ENCODE peak calls at places on chromosomes 3 and 15, in ten cellular contexts. One of them, this sample, is unnamed. For H3K4me1, the result is how much of the 10 kb centered on the place peaks cover.

GRCh38 chr3:51709004-51709420 is 2.1 kb downstream of the GRM2 start:
- DNase-seq in thyroid gland: no peak
- DNase-seq in CD8-positive, alpha-beta memory T cell: no peak
- DNase-seq in tibial nerve: no peak
- DNase-seq in naive thymus-derived CD4-positive, alpha-beta T cell: no peak
- DNase-seq in left ventricle myocardium inferior: no peak
- DNase-seq in suprapubic skin: peak
- DNase-seq in breast epithelium: peak
- DNase-seq in hepatocyte: no peak
- DNase-seq in mesendoderm: no peak
- DNase-seq in this sample: no peak

GRCh38 chr3:12198301-12198700 is 39.6 kb upstream of the TIMP4 start:
- DNase-seq in thyroid gland: no peak
- DNase-seq in CD8-positive, alpha-beta memory T cell: no peak
- DNase-seq in tibial nerve: no peak
- DNase-seq in naive thymus-derived CD4-positive, alpha-beta T cell: no peak
- DNase-seq in left ventricle myocardium inferior: no peak
- DNase-seq in suprapubic skin: no peak
- DNase-seq in breast epithelium: no peak
- DNase-seq in hepatocyte: no peak
- DNase-seq in mesendoderm: no peak
- DNase-seq in this sample: no peak

GRCh38 chr15:82810863-82811421 is 1.5 kb downstream of the WHAMM start:
- DNase-seq in thyroid gland: no peak
- DNase-seq in CD8-positive, alpha-beta memory T cell: peak
- DNase-seq in tibial nerve: no peak
- DNase-seq in naive thymus-derived CD4-positive, alpha-beta T cell: peak
- DNase-seq in left ventricle myocardium inferior: no peak
- DNase-seq in suprapubic skin: no peak
- DNase-seq in breast epithelium: no peak
- DNase-seq in hepatocyte: no peak
- DNase-seq in mesendoderm: no peak
- DNase-seq in this sample: peak

GRCh38 chr3:10006048-10006761 is 19.6 kb upstream of the EMC3 start:
- DNase-seq in thyroid gland: no peak
- DNase-seq in CD8-positive, alpha-beta memory T cell: no peak
- DNase-seq in tibial nerve: no peak
- DNase-seq in naive thymus-derived CD4-positive, alpha-beta T cell: no peak
- DNase-seq in left ventricle myocardium inferior: no peak
- DNase-seq in suprapubic skin: no peak
- DNase-seq in breast epithelium: no peak
- DNase-seq in hepatocyte: no peak
- DNase-seq in mesendoderm: no peak
- DNase-seq in this sample: no peak

GRCh38 chr3:22450785-22451400 is 699.9 kb upstream of the ZNF385D start:
- DNase-seq in thyroid gland: no peak
- DNase-seq in CD8-positive, alpha-beta memory T cell: no peak
- DNase-seq in tibial nerve: peak
- DNase-seq in naive thymus-derived CD4-positive, alpha-beta T cell: no peak
- DNase-seq in left ventricle myocardium inferior: no peak
- DNase-seq in suprapubic skin: no peak
- DNase-seq in breast epithelium: no peak
- DNase-seq in hepatocyte: no peak
- DNase-seq in mesendoderm: peak
- DNase-seq in this sample: no peak

GRCh38 chr15:90873998-90874605 is 5.7 kb downstream of the FURIN start:
- DNase-seq in thyroid gland: peak
- DNase-seq in CD8-positive, alpha-beta memory T cell: no peak
- DNase-seq in tibial nerve: no peak
- DNase-seq in naive thymus-derived CD4-positive, alpha-beta T cell: no peak
- DNase-seq in left ventricle myocardium inferior: no peak
- DNase-seq in suprapubic skin: peak
- DNase-seq in breast epithelium: no peak
- DNase-seq in hepatocyte: peak
- DNase-seq in mesendoderm: peak
- DNase-seq in this sample: no peak

GRCh38 chr3:124981472-124981871 is 46.9 kb upstream of the MUC13 start:
- DNase-seq in thyroid gland: no peak
- DNase-seq in CD8-positive, alpha-beta memory T cell: no peak
- DNase-seq in tibial nerve: no peak
- DNase-seq in naive thymus-derived CD4-positive, alpha-beta T cell: no peak
- DNase-seq in left ventricle myocardium inferior: no peak
- DNase-seq in suprapubic skin: no peak
- DNase-seq in breast epithelium: no peak
- DNase-seq in hepatocyte: peak
- DNase-seq in mesendoderm: no peak
- DNase-seq in this sample: no peak

GRCh38 chr3:63936929-63937328 is 24.7 kb upstream of the SCAANT1 start:
- DNase-seq in thyroid gland: no peak
- DNase-seq in CD8-positive, alpha-beta memory T cell: no peak
- DNase-seq in tibial nerve: no peak
- DNase-seq in naive thymus-derived CD4-positive, alpha-beta T cell: no peak
- DNase-seq in left ventricle myocardium inferior: no peak
- DNase-seq in suprapubic skin: no peak
- DNase-seq in breast epithelium: no peak
- DNase-seq in hepatocyte: no peak
- DNase-seq in mesendoderm: no peak
- DNase-seq in this sample: no peak

GRCh38 chr3:29585368-29585767 is 304.5 kb downstream of the RBMS3 start:
- DNase-seq in thyroid gland: no peak
- DNase-seq in CD8-positive, alpha-beta memory T cell: no peak
- DNase-seq in tibial nerve: no peak
- DNase-seq in naive thymus-derived CD4-positive, alpha-beta T cell: no peak
- DNase-seq in left ventricle myocardium inferior: no peak
- DNase-seq in suprapubic skin: no peak
- DNase-seq in breast epithelium: no peak
- DNase-seq in hepatocyte: no peak
- DNase-seq in mesendoderm: no peak
- DNase-seq in this sample: no peak

GRCh38 chr3:151890721-151891141 is 17.3 kb downstream of the SUCNR1 start:
- DNase-seq in thyroid gland: no peak
- DNase-seq in CD8-positive, alpha-beta memory T cell: no peak
- DNase-seq in tibial nerve: no peak
- DNase-seq in naive thymus-derived CD4-positive, alpha-beta T cell: no peak
- DNase-seq in left ventricle myocardium inferior: no peak
- DNase-seq in suprapubic skin: no peak
- DNase-seq in breast epithelium: no peak
- DNase-seq in hepatocyte: no peak
- DNase-seq in mesendoderm: no peak
- DNase-seq in this sample: no peak

DNA sequence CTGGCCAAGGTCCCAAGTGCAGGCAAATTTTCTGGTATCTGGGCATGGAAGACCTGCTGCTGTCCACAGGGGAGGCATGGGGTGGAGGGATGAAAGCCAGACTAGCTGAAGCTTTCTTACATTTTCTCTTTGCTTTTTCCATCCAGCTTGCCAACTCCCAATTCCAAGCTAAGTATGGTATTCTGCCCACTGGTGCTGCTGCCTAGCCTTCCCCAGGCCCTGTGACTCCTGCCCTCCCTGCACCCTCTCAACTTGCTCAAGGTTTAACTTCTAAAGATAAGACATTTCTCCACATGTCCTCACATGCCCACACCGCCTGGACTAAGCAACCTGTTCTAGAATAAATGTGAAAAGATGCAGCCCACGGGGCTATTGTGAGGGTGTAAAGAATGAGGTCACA is 59.5 kb upstream of the HACD2 start:
- DNase-seq in thyroid gland: no peak
- DNase-seq in CD8-positive, alpha-beta memory T cell: no peak
- DNase-seq in tibial nerve: no peak
- DNase-seq in naive thymus-derived CD4-positive, alpha-beta T cell: no peak
- DNase-seq in left ventricle myocardium inferior: no peak
- DNase-seq in suprapubic skin: no peak
- DNase-seq in breast epithelium: no peak
- DNase-seq in hepatocyte: no peak
- DNase-seq in mesendoderm: no peak
- DNase-seq in this sample: no peak
- H3K27ac ChIP-seq in thyroid gland: no peak
- H3K27ac ChIP-seq in CD8-positive, alpha-beta memory T cell: no peak
- H3K27ac ChIP-seq in tibial nerve: no peak
- H3K27ac ChIP-seq in naive thymus-derived CD4-positive, alpha-beta T cell: no peak
- H3K27ac ChIP-seq in left ventricle myocardium inferior: no peak
- H3K27ac ChIP-seq in suprapubic skin: no peak
- H3K27ac ChIP-seq in breast epithelium: no peak
- H3K27ac ChIP-seq in hepatocyte: no peak
- H3K27ac ChIP-seq in mesendoderm: no peak
- H3K27ac ChIP-seq in this sample: no peak

GRCh38 chr3:150764607-150765366 is 1.8 kb upstream of the SIAH2 start:
- DNase-seq in thyroid gland: no peak
- DNase-seq in CD8-positive, alpha-beta memory T cell: no peak
- DNase-seq in tibial nerve: no peak
- DNase-seq in naive thymus-derived CD4-positive, alpha-beta T cell: no peak
- DNase-seq in left ventricle myocardium inferior: no peak
- DNase-seq in suprapubic skin: no peak
- DNase-seq in breast epithelium: no peak
- DNase-seq in hepatocyte: no peak
- DNase-seq in mesendoderm: no peak
- DNase-seq in this sample: no peak
- H3K4me3 ChIP-seq in thyroid gland: no peak
- H3K4me3 ChIP-seq in CD8-positive, alpha-beta memory T cell: peak
- H3K4me3 ChIP-seq in tibial nerve: peak
- H3K4me3 ChIP-seq in naive thymus-derived CD4-positive, alpha-beta T cell: no peak
- H3K4me3 ChIP-seq in left ventricle myocardium inferior: peak
- H3K4me3 ChIP-seq in suprapubic skin: no peak
- H3K4me3 ChIP-seq in breast epithelium: peak
- H3K4me3 ChIP-seq in hepatocyte: peak
- H3K4me3 ChIP-seq in mesendoderm: no peak
- H3K4me3 ChIP-seq in this sample: no peak

GRCh38 chr3:144028798-144029411 is 57.3 kb downstream of the DIPK2A start:
- DNase-seq in thyroid gland: no peak
- DNase-seq in CD8-positive, alpha-beta memory T cell: no peak
- DNase-seq in tibial nerve: peak
- DNase-seq in naive thymus-derived CD4-positive, alpha-beta T cell: no peak
- DNase-seq in left ventricle myocardium inferior: no peak
- DNase-seq in suprapubic skin: no peak
- DNase-seq in breast epithelium: no peak
- DNase-seq in hepatocyte: no peak
- DNase-seq in mesendoderm: no peak
- DNase-seq in this sample: no peak
- H3K4me1 ChIP-seq in thyroid gland: under half
- H3K4me1 ChIP-seq in CD8-positive, alpha-beta memory T cell: under half
- H3K4me1 ChIP-seq in tibial nerve: under half
- H3K4me1 ChIP-seq in naive thymus-derived CD4-positive, alpha-beta T cell: under half
- H3K4me1 ChIP-seq in left ventricle myocardium inferior: under half
- H3K4me1 ChIP-seq in suprapubic skin: under half
- H3K4me1 ChIP-seq in breast epithelium: under half
- H3K4me1 ChIP-seq in hepatocyte: under half
- H3K4me1 ChIP-seq in mesendoderm: under half
- H3K4me1 ChIP-seq in this sample: under half

GRCh38 chr15:64438653-64439447 is 21.5 kb upstream of the ZNF609 start:
- DNase-seq in thyroid gland: no peak
- DNase-seq in CD8-positive, alpha-beta memory T cell: no peak
- DNase-seq in tibial nerve: no peak
- DNase-seq in naive thymus-derived CD4-positive, alpha-beta T cell: no peak
- DNase-seq in left ventricle myocardium inferior: no peak
- DNase-seq in suprapubic skin: no peak
- DNase-seq in breast epithelium: no peak
- DNase-seq in hepatocyte: no peak
- DNase-seq in mesendoderm: peak
- DNase-seq in this sample: no peak

GRCh38 chr15:64441852-64442251 is 18.5 kb upstream of the ZNF609 start:
- DNase-seq in thyroid gland: no peak
- DNase-seq in CD8-positive, alpha-beta memory T cell: no peak
- DNase-seq in tibial nerve: no peak
- DNase-seq in naive thymus-derived CD4-positive, alpha-beta T cell: no peak
- DNase-seq in left ventricle myocardium inferior: no peak
- DNase-seq in suprapubic skin: no peak
- DNase-seq in breast epithelium: no peak
- DNase-seq in hepatocyte: no peak
- DNase-seq in mesendoderm: no peak
- DNase-seq in this sample: no peak

GRCh38 chr15:64443747-64444621 is 16.4 kb upstream of the ZNF609 start:
- DNase-seq in thyroid gland: no peak
- DNase-seq in CD8-positive, alpha-beta memory T cell: no peak
- DNase-seq in tibial nerve: no peak
- DNase-seq in naive thymus-derived CD4-positive, alpha-beta T cell: no peak
- DNase-seq in left ventricle myocardium inferior: no peak
- DNase-seq in suprapubic skin: no peak
- DNase-seq in breast epithelium: no peak
- DNase-seq in hepatocyte: peak
- DNase-seq in mesendoderm: no peak
- DNase-seq in this sample: no peak

GRCh38 chr15:64444836-64445235 is 15.5 kb upstream of the ZNF609 start:
- DNase-seq in thyroid gland: no peak
- DNase-seq in CD8-positive, alpha-beta memory T cell: no peak
- DNase-seq in tibial nerve: no peak
- DNase-seq in naive thymus-derived CD4-positive, alpha-beta T cell: no peak
- DNase-seq in left ventricle myocardium inferior: no peak
- DNase-seq in suprapubic skin: no peak
- DNase-seq in breast epithelium: no peak
- DNase-seq in hepatocyte: no peak
- DNase-seq in mesendoderm: no peak
- DNase-seq in this sample: no peak

DNA sequence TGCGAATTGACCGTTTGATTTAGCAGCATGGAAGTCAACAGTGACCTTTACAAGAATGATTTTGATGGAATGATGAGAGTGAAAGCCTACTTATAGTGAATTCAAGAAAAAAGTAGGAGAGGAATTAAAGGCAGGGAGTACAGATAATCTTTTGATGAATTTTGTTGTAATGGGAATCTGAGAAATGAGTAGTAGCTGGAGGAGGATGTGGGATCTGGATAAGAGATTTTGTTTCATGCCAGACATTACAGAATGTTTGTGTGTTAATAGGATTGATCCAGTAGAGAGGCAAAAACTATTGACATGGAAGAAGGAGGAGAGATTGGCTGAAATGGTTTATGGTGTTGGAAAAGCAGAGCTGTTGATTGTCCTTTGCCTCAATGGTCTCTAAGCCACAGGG is 17.4 kb upstream of the ZNF609 start:
- DNase-seq in thyroid gland: no peak
- DNase-seq in CD8-positive, alpha-beta memory T cell: no peak
- DNase-seq in tibial nerve: no peak
- DNase-seq in naive thymus-derived CD4-positive, alpha-beta T cell: no peak
- DNase-seq in left ventricle myocardium inferior: no peak
- DNase-seq in suprapubic skin: no peak
- DNase-seq in breast epithelium: no peak
- DNase-seq in hepatocyte: no peak
- DNase-seq in mesendoderm: no peak
- DNase-seq in this sample: no peak
- H3K27ac ChIP-seq in thyroid gland: peak
- H3K27ac ChIP-seq in CD8-positive, alpha-beta memory T cell: no peak
- H3K27ac ChIP-seq in tibial nerve: no peak
- H3K27ac ChIP-seq in naive thymus-derived CD4-positive, alpha-beta T cell: no peak
- H3K27ac ChIP-seq in left ventricle myocardium inferior: peak
- H3K27ac ChIP-seq in suprapubic skin: no peak
- H3K27ac ChIP-seq in breast epithelium: peak
- H3K27ac ChIP-seq in hepatocyte: peak
- H3K27ac ChIP-seq in mesendoderm: no peak
- H3K27ac ChIP-seq in this sample: no peak

GRCh38 chr3:33453331-33453761 is 13.1 kb upstream of the UBP1 start:
- DNase-seq in thyroid gland: no peak
- DNase-seq in CD8-positive, alpha-beta memory T cell: no peak
- DNase-seq in tibial nerve: no peak
- DNase-seq in naive thymus-derived CD4-positive, alpha-beta T cell: no peak
- DNase-seq in left ventricle myocardium inferior: no peak
- DNase-seq in suprapubic skin: no peak
- DNase-seq in breast epithelium: no peak
- DNase-seq in hepatocyte: no peak
- DNase-seq in mesendoderm: no peak
- DNase-seq in this sample: no peak
- H3K4me3 ChIP-seq in thyroid gland: no peak
- H3K4me3 ChIP-seq in CD8-positive, alpha-beta memory T cell: no peak
- H3K4me3 ChIP-seq in tibial nerve: no peak
- H3K4me3 ChIP-seq in naive thymus-derived CD4-positive, alpha-beta T cell: no peak
- H3K4me3 ChIP-seq in left ventricle myocardium inferior: no peak
- H3K4me3 ChIP-seq in suprapubic skin: no peak
- H3K4me3 ChIP-seq in breast epithelium: no peak
- H3K4me3 ChIP-seq in hepatocyte: no peak
- H3K4me3 ChIP-seq in mesendoderm: no peak
- H3K4me3 ChIP-seq in this sample: no peak

This sample was measured in CD4-positive, alpha-beta memory T cell.